ENCODE peak calls at places on chromosomes 1 and 21, in ten cellular contexts. G, X, V, I, N, F, L, T, B and M are unnamed samples.

GRCh38 chr1:231724876-231725647 is 98.5 kb downstream of the DISC1 start:
- DNase-seq in B (peak; percentile 36), X (no peak), V (peak; percentile 44), T (peak; percentile 30), N (no peak), F (no peak), G (peak; percentile 14), I (no peak), L (peak; percentile 49), M (peak; percentile 27)

GRCh38 chr1:11842154-11843041 is 5.2 kb downstream of the NPPA start:
- DNase-seq in V (no peak), X (no peak), T (peak; percentile 63), I (peak; percentile 18), F (peak; percentile 15), B (peak; percentile 34), G (peak; percentile 63), L (no peak), N (no peak), M (no peak)

GRCh38 chr1:41313661-41314131 is 47.5 kb upstream of the FOXO6 start:
- DNase-seq in V (peak; percentile 48), I (no peak), N (no peak), G (no peak), T (no peak), F (no peak), B (no peak), X (no peak), L (peak; percentile 53), M (no peak)

GRCh38 chr1:201708085-201708512 is 120.9 kb upstream of the IPO9 start:
- DNase-seq in V (peak; percentile 63), I (no peak), F (no peak), T (no peak), B (peak; percentile 83), N (no peak), X (no peak), L (no peak), G (peak; percentile 9), M (peak; percentile 68)

GRCh38 chr1:107357381-107357780 is 216.5 kb downstream of the NTNG1 start:
- DNase-seq in N (no peak), B (no peak), F (no peak), I (no peak), L (no peak), V (peak; percentile 13), G (no peak), T (no peak), X (no peak), M (peak; percentile 57)

GRCh38 chr1:173504268-173504667 is 27.1 kb downstream of the PRDX6 start:
- DNase-seq in N (no peak), X (no peak), F (no peak), I (no peak), L (no peak), T (no peak), V (no peak), B (no peak), G (peak; percentile 93), M (no peak)

GRCh38 chr21:44199448-44199847 is 41.3 kb downstream of the ICOSLG start:
- DNase-seq in B (no peak), N (no peak), T (peak; percentile 5), X (no peak), F (no peak), L (no peak), I (peak; percentile 11), G (no peak), V (no peak), M (no peak)

GRCh38 chr1:225480825-225481434 is 53.1 kb upstream of the LBR start:
- DNase-seq in T (peak; percentile 72), V (no peak), F (peak; percentile 47), B (no peak), X (no peak), L (peak; percentile 74), G (peak; percentile 73), I (peak; percentile 79), N (peak; percentile 51), M (no peak)

GRCh38 chr1:245060684-245061374 is 94.0 kb upstream of the KIF26B start:
- DNase-seq in I (peak; percentile 83), N (no peak), T (no peak), X (no peak), L (no peak), B (peak; percentile 38), V (no peak), F (no peak), G (peak; percentile 19), M (no peak)

GRCh38 chr1:18554597-18554996 is 73.9 kb downstream of the KLHDC7A start:
- DNase-seq in N (no peak), I (no peak), L (no peak), T (no peak), V (no peak), F (no peak), B (no peak), X (no peak), G (no peak), M (no peak)

GRCh38 chr21:15014220-15014619 is 50.6 kb downstream of the NRIP1 start:
- DNase-seq in X (no peak), G (no peak), N (no peak), B (peak; percentile 41), L (no peak), V (no peak), F (no peak), T (no peak), I (no peak), M (no peak)

GRCh38 chr1:64199154-64199553 is 4.3 kb upstream of the UBE2U start:
- DNase-seq in G (no peak), X (no peak), I (no peak), L (no peak), F (no peak), N (no peak), T (no peak), V (peak; percentile 14), B (peak; percentile 30), M (no peak)

GRCh38 chr1:167412920-167413319 is 105.4 kb downstream of the CD247 start:
- DNase-seq in V (no peak), N (no peak), F (no peak), I (no peak), B (no peak), L (no peak), T (no peak), X (no peak), G (no peak), M (no peak)

GRCh38 chr1:88892146-88892877 is 945 bp upstream of the GTF2B start:
- DNase-seq in N (no peak), V (no peak), F (no peak), X (no peak), B (peak; percentile 56), L (peak; percentile 26), T (no peak), I (no peak), G (peak; percentile 93), M (peak; percentile 20)

GRCh38 chr1:201686709-201687455 is 142.1 kb upstream of the IPO9 start:
- DNase-seq in V (no peak), B (no peak), T (no peak), I (peak; percentile 51), X (peak; percentile 68), N (no peak), F (no peak), G (peak; percentile 48), L (no peak), M (no peak)

GRCh38 chr1:63199666-63200065 is 122.7 kb upstream of the FOXD3 start:
- DNase-seq in B (no peak), G (no peak), V (no peak), I (no peak), L (no peak), N (no peak), T (no peak), F (no peak), X (no peak), M (no peak)

GRCh38 chr1:239909894-239910293 is 181.8 kb upstream of the FMN2 start:
- DNase-seq in T (no peak), N (no peak), X (no peak), F (no peak), G (no peak), L (no peak), I (peak; percentile 23), B (peak; percentile 75), V (peak; percentile 77), M (peak; percentile 37)

GRCh38 chr1:183873642-183874041 is 68.7 kb downstream of the RGL1 start:
- DNase-seq in L (peak; percentile 10), V (no peak), I (no peak), T (peak; percentile 41), N (no peak), B (no peak), F (no peak), G (no peak), X (no peak), M (no peak)